ENCODE peak calls at places on chromosomes 11 and 22, in five cellular contexts. Y is uterus, T is right lobe of liver, N is cardiac muscle cell, A is adrenal gland. G is an unnamed sample.

GRCh38 chr11:44955019-44955738 is 4.5 kb upstream of the TP53I11 start:
- DNase-seq in Y (peak; percentile 59), T (peak; percentile 80), N (peak; percentile 96), A (peak; percentile 78), G (peak; percentile 96)

GRCh38 chr11:14454861-14455632 is 44.6 kb downstream of the COPB1 start:
- DNase-seq in Y (no peak), T (no peak), N (peak; percentile 53), A (peak; percentile 55), G (no peak)

GRCh38 chr11:78147807-78148206 is 8.4 kb upstream of the ALG8 start:
- DNase-seq in Y (no peak), T (no peak), N (no peak), A (no peak), G (no peak)

GRCh38 chr11:45654242-45654641 is 11.2 kb downstream of the CHST1 start:
- DNase-seq in Y (no peak), T (no peak), N (no peak), A (no peak), G (peak; percentile 36)

GRCh38 chr11:121048464-121049233 is 24.7 kb downstream of the TBCEL start:
- DNase-seq in Y (no peak), T (no peak), N (no peak), A (no peak), G (peak; percentile 70)

GRCh38 chr11:134609361-134610115 is 197.5 kb upstream of the B3GAT1 start:
- DNase-seq in Y (no peak), T (no peak), N (no peak), A (no peak), G (no peak)

GRCh38 chr11:129148487-129148886 is 43.6 kb downstream of the ARHGAP32 start:
- DNase-seq in Y (no peak), T (no peak), N (no peak), A (no peak), G (no peak)

GRCh38 chr11:114650661-114651060 is 27.7 kb upstream of the NXPE2 start:
- DNase-seq in Y (no peak), T (no peak), N (no peak), A (no peak), G (no peak)

GRCh38 chr11:83249972-83250593 is 36.1 kb downstream of the CCDC90B start:
- DNase-seq in Y (peak; percentile 17), T (no peak), N (peak; percentile 69), A (no peak), G (peak; percentile 32)

GRCh38 chr11:73921180-73921579 is 29.6 kb upstream of the DNAJB13 start:
- DNase-seq in Y (no peak), T (no peak), N (no peak), A (no peak), G (no peak)

GRCh38 chr22:45208993-45209838 is 31.5 kb downstream of the KIAA0930 start:
- DNase-seq in Y (no peak), T (peak; percentile 34), N (peak; percentile 59), A (no peak), G (peak; percentile 96)

GRCh38 chr22:27997538-27997937 is 78.5 kb upstream of the PITPNB start:
- DNase-seq in Y (no peak), T (peak; percentile 17), N (no peak), A (no peak), G (peak; percentile 100)

GRCh38 chr11:66981976-66982578 is 7.0 kb downstream of the C11orf86 start:
- DNase-seq in Y (peak; percentile 63), T (peak; percentile 79), N (peak; percentile 89), A (peak; percentile 96), G (peak; percentile 94)

GRCh38 chr11:1670928-1671371 is 26.0 kb upstream of the KRTAP5-6 start:
- DNase-seq in Y (no peak), T (no peak), N (no peak), A (no peak), G (no peak)

GRCh38 chr11:128315933-128316332 is 271.4 kb downstream of the ETS1 start:
- DNase-seq in Y (no peak), T (no peak), N (no peak), A (no peak), G (no peak)

GRCh38 chr11:68362801-68363379 is 50.5 kb downstream of the LRP5 start:
- DNase-seq in Y (no peak), T (no peak), N (no peak), A (no peak), G (peak; percentile 62)

GRCh38 chr11:63613517-63614135 is 607 bp downstream of the PLAAT3 start:
- DNase-seq in Y (peak; percentile 42), T (peak; percentile 59), N (peak; percentile 48), A (peak; percentile 68), G (peak; percentile 77)

GRCh38 chr11:43918662-43919061 is 23.8 kb upstream of the C11orf96 start:
- DNase-seq in Y (no peak), T (no peak), N (no peak), A (no peak), G (no peak)

GRCh38 chr11:46845440-46845739 is 690 bp downstream of the CKAP5 start:
- DNase-seq in Y (no peak), T (no peak), N (peak; percentile 16), A (no peak), G (no peak)

GRCh38 chr11:132142554-132142953 is 772.1 kb downstream of the NTM start:
- DNase-seq in Y (no peak), T (no peak), N (no peak), A (peak; percentile 35), G (no peak)

GRCh38 chr22:26553056-26553752 is 36.7 kb downstream of the TPST2 start:
- DNase-seq in Y (no peak), T (no peak), N (peak; percentile 75), A (peak; percentile 44), G (peak; percentile 90)

GRCh38 chr22:21443057-21443734 is 24.0 kb upstream of the TMEM191C start:
- DNase-seq in Y (peak; percentile 11), T (peak; percentile 16), N (no peak), A (no peak), G (no peak)

GRCh38 chr11:12693485-12694181 is 19.4 kb downstream of the TEAD1 start:
- DNase-seq in Y (peak; percentile 79), T (peak; percentile 43), N (peak; percentile 96), A (peak; percentile 72), G (peak; percentile 83)

GRCh38 chr11:112355726-112356125 is 95.1 kb upstream of the PLET1 start:
- DNase-seq in Y (peak; percentile 67), T (no peak), N (peak; percentile 72), A (peak; percentile 84), G (peak; percentile 48)

GRCh38 chr22:45994516-45995404 is 17.8 kb upstream of the WNT7B start:
- DNase-seq in Y (peak; percentile 83), T (peak; percentile 82), N (peak; percentile 74), A (peak; percentile 85), G (peak; percentile 97)

GRCh38 chr11:629237-629583 is 2.2 kb upstream of the SCT start:
- DNase-seq in Y (no peak), T (no peak), N (no peak), A (no peak), G (no peak)

GRCh38 chr22:34902335-34902734 is 163.6 kb upstream of the ISX start:
- DNase-seq in Y (no peak), T (no peak), N (no peak), A (no peak), G (no peak)

GRCh38 chr22:27327497-27327896 is 474.1 kb downstream of the MN1 start:
- DNase-seq in Y (no peak), T (no peak), N (no peak), A (no peak), G (no peak)

GRCh38 chr11:103016031-103016430 is 60.5 kb upstream of the MMP13 start:
- DNase-seq in Y (no peak), T (no peak), N (no peak), A (no peak), G (peak; percentile 13)

GRCh38 chr11:10943968-10944367 is 86.1 kb upstream of the ZBED5 start:
- DNase-seq in Y (no peak), T (no peak), N (peak; percentile 80), A (no peak), G (no peak)

GRCh38 chr22:23305922-23306374 is 125.6 kb downstream of the BCR start:
- DNase-seq in Y (peak; percentile 77), T (no peak), N (peak; percentile 96), A (peak; percentile 86), G (peak; percentile 92)

GRCh38 chr11:26551186-26551801 is 20.8 kb downstream of the MUC15 start:
- DNase-seq in Y (no peak), T (no peak), N (peak; percentile 23), A (no peak), G (no peak)

DNA sequence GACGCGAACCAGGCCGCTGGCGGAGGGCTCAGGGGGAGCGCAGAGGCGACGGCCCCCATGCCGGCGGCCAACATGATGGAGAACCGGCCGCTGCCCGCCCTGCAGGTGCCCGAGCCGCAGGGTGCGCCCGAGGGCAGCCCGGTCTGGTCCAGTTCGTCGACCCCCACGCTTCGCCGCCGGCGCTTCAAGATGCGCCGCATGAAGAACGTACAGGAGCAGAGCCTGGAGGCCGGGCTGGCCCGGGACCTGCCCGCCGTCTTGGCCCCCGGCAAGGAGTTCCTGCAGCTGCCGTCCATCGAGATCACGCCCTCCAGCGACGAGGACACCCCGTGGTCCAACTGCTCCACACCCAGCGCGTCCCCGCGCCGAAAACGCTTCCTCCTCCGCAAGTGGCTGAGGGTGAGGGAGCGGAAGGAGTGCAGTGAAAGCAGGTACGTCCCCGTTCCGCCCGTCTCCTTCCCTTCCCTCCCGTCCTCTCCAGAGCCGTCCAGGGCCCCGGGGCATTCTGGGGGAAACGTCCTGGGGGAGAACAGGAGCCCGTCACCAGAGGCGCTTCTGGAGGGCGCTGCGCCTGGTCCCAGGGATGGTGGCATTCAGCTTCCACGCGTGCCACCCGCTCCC is 777 bp downstream of the GRAMD1B start:
- DNase-seq in Y (no peak), T (peak; percentile 70), N (peak; percentile 59), A (peak; percentile 82), G (peak; percentile 91)
- H3K4me1 ChIP-seq in Y (no peaks in the 10 kb centered on the region), T (no peaks in the 10 kb centered on the region), N (peaks cover 6% of the 10 kb centered on the region), A (peaks cover 33% of the 10 kb centered on the region), G (peaks cover 39% of the 10 kb centered on the region)

DNA sequence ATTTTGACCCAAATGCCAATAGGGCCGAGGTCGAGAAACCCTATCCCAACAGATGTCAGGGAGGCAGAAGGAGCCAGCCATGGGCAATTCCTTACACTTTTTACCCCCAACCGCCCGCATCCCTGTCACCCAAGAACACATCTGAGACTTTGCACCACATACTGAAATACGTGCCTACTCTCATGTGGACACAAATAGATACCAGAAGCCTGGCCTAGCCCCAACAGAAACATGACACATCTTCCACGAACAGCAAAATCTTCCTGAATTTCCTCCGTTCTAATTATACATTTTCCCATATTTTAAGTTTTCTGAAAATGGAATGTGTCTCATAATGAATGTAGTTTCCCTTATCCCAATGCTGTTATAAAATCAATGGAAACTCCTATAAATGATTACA is 64.7 kb downstream of the SLC1A2 start:
- DNase-seq in Y (no peak), T (no peak), N (no peak), A (no peak), G (no peak)
- H3K4me3 ChIP-seq in Y (no peak overlapping the region), T (no peak overlapping the region), N (no peak overlapping the region), A (no peak overlapping the region), G (no peak overlapping the region)

GRCh38 chr11:104151404-104152204 is 12.3 kb downstream of the PDGFD start:
- DNase-seq in Y (no peak), T (no peak), N (peak; percentile 43), A (no peak), G (no peak)
- TF ChIP-seq CTCF in Y (no peak), T (no peak), N (peak; percentile 32), A (peak; percentile 40), G (peak; percentile 46)

DNA sequence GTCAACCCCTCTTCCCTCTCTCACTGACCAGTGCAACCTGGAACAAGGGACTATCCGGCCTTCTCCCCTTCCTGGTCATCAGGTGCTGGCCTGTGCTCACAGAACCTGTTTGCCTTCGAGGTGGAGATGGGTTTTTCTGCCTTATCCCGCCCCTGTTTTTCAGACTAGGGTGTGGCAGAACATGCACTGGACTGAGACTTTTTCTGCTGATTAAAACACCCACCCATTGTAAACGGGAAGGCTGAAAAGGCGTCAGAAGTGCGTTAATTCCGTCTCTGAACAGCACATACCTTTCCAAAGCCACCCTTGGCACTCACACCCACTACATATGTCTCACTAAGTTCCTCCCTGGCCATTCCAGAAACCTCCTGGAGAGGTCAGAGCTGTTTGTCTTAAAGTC is 4.4 kb upstream of the B3GNT6 start:
- DNase-seq in Y (no peak), T (no peak), N (no peak), A (no peak), G (no peak)
- H3K4me1 ChIP-seq in Y (no peaks in the 10 kb centered on the region), T (no peaks in the 10 kb centered on the region), N (no peaks in the 10 kb centered on the region), A (no peaks in the 10 kb centered on the region), G (no peaks in the 10 kb centered on the region)

G was measured in osteoblast.